ENCODE peak calls at places on chromosomes 6 and 20, in five cellular contexts. U is NT2/D1; B is brain microvascular endothelial cell; D is left lung; E is CD8-positive, alpha-beta memory T cell. L is an unnamed sample. For H3K27me3, the result is how much of the 10 kb centered on the place peaks cover.

GRCh38 chr6:142374965-142375733 is 73.3 kb downstream of the ADGRG6 start:
- DNase-seq in E (no peak), D (no peak), U (no peak), B (peak), L (no peak)

GRCh38 chr20:19256085-19256484 is 43.6 kb downstream of the SLC24A3 start:
- DNase-seq in D (no peak), B (no peak), U (no peak), E (no peak), L (no peak)

GRCh38 chr6:40251609-40252008 is 317.3 kb upstream of the MOCS1 start:
- DNase-seq in U (no peak), D (no peak), B (no peak), E (no peak), L (no peak)

GRCh38 chr20:14264869-14265268 is 72.5 kb downstream of the FLRT3 start:
- DNase-seq in D (no peak), U (no peak), B (peak), E (no peak), L (no peak)

GRCh38 chr20:63579017-63579705 is 5.1 kb upstream of the HELZ2 start:
- DNase-seq in E (no peak), U (no peak), B (no peak), D (no peak), L (no peak)

GRCh38 chr20:48189177-48189576 is 403.9 kb upstream of the SULF2 start:
- DNase-seq in B (peak), U (no peak), D (no peak), E (no peak), L (no peak)

GRCh38 chr20:57658447-57659130 is 38.4 kb upstream of the ZBP1 start:
- DNase-seq in B (no peak), E (no peak), U (no peak), D (no peak), L (peak)

GRCh38 chr6:45472383-45472782 is 94.6 kb upstream of the SUPT3H start:
- DNase-seq in D (no peak), U (no peak), E (no peak), B (peak), L (no peak)

GRCh38 chr6:169724554-169725269 is 412 bp upstream of the PHF10 start:
- DNase-seq in B (no peak), U (no peak), E (peak), D (peak), L (peak)

GRCh38 chr6:24382220-24382540 is 20.6 kb upstream of the MRS2 start:
- DNase-seq in D (no peak), U (no peak), E (no peak), B (no peak), L (no peak)
- H3K4me3 ChIP-seq in D (no peak), U (no peak), E (no peak), B (no peak), L (no peak)

GRCh38 chr6:136551103-136551502 is 881 bp upstream of the MAP7 start:
- DNase-seq in B (no peak), U (no peak), E (no peak), D (no peak), L (no peak)
- H3K27me3 ChIP-seq in B (under half), U (half or more), E (under half), D (under half), L (under half)

GRCh38 chr6:166166314-166167257 is 1.1 kb downstream of the TBXT start:
- DNase-seq in E (no peak), D (no peak), B (no peak), U (no peak), L (no peak)

GRCh38 chr6:166167801-166168615 is at the start of gene TBXT:
- DNase-seq in U (no peak), D (no peak), B (no peak), E (no peak), L (no peak)

GRCh38 chr6:166167258-166167731 is 356 bp downstream of the TBXT start:
- DNase-seq in U (no peak), B (no peak), D (no peak), E (no peak), L (no peak)

GRCh38 chr6:166169549-166170421 is 2.1 kb upstream of the TBXT start:
- DNase-seq in B (no peak), U (no peak), D (no peak), E (no peak), L (no peak)

DNA sequence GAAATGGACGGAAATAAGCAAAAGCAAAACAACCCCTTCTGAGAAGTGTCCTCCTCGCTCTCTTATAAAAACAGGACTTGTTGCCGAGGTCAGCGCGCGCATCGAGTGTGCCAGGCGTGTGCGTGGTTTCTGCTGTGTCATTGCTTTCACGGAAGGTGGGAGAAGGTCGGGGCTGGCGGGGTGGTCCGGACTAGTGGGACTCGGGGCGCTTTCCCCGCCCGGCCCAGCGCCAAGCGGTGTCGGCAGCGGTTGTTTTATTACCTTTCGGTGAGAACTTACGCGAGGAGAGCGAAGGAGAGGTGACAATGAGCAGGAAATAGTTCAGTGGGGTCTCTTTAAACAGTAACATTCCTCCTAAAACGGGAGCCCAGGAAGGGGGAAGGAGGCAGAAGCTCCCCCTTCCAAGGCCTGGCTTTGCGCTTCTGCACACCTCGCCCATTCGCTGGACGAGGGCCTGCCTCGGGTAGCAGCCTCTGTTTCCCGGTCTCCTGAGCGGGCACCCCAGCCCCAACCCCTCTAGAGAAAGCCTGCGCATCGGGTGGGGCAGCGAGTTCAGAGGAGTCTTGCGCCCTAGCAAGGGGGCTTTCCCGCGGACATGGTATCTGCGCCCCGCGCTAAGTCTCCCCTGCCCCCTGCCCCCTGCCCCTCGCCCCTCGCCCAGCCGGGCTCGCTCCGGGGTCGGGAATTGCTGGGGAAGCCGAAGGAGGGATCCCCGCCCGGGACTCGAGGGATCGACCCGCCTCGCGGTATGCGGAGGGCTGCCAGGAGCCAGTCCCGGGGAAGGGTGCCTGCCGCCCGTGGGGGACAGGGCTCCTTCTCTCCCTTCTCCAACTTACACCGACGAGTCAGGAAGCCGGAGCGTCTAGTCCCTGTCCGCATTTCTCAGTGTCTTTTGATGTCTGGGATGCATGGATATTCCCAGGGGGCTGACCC is 1.2 kb upstream of the TBXT start:
- DNase-seq in B (no peak), U (no peak), D (no peak), E (no peak), L (no peak)
- H3K4me3 ChIP-seq in B (no peak), U (peak), D (no peak), E (no peak), L (no peak)

GRCh38 chr20:31966991-31967655 is 828 bp upstream of the XKR7 start:
- DNase-seq in B (no peak), E (no peak), U (no peak), D (no peak), L (no peak)
- H3K27me3 ChIP-seq in B (under half), E (under half), U (half or more), D (under half), L (half or more)

DNA sequence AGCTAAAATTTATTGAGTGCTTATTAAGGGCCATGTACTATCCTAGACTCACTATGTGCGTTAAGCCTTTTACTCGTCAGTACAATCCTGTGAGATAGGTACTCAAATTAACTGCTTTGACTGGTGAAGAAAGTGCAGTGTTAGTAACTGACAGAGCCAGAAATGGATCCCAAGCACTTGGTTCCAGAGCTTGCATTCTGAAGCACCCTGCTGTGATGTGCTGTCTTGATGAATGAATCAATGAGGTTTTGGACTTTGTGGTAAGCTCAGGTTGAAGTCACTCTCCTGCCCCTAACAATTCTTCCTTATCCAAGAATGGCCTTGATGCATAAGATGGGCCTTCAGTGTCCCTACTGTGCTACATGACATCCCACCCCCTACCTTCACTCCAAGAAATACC is 3.7 kb downstream of the STX11 start:
- DNase-seq in E (no peak), D (no peak), B (no peak), U (no peak), L (no peak)
- H3K4me3 ChIP-seq in E (no peak), D (no peak), B (no peak), U (no peak), L (no peak)

GRCh38 chr6:128519132-128519930 is 1.1 kb downstream of the PTPRK start:
- DNase-seq in B (no peak), U (no peak), E (peak), D (peak), L (peak)
- H3K27me3 ChIP-seq in B (under half), U (under half), E (under half), D (under half), L (under half)

DNA sequence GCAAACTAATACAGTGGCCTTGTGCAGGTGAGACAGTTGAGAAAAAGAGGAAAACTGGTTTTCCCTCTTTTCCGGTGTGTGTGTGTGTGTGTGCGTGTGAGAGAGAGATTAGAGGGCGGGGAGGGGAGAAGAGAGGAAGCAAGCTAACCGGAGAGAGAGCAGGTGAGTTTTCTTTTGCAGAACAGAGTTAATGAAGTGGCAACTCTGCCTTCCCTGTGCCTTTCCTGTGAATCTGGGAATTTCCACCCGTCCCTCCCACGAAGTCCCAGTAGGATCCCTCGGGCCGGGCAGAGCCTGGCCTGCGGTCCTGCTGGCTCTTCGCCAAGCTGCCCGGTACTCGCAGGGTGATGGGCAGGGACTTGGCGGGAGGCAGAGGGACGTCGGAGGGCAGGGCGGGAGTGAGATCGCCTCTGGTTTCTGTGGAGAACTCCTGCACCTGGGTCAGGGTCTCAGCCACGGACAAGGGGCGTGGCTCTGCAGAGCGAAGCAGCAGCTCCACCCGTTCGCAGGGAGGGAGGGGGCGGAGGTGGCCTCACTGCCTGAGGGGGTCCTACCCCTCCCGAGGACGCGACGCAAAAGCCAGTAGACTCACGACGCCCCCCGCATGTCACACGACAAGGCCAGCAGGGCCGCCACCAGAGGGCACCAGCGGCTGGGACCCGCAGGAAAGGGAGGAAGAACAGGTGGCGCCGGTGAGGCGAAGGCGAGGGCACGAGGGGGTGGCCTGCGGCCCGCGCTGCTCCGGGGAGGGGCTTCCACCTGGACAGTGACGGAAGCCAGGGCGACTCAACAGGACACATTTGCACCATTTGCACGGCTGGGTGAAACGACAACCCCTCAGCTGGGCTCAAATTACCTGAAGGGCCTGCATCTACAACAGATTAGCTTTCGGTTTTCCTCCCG is 51.2 kb upstream of the RNF182 start:
- DNase-seq in U (no peak), D (peak), B (no peak), E (peak), L (peak)
- H3K4me3 ChIP-seq in U (no peak), D (peak), B (peak), E (peak), L (peak)

DNA sequence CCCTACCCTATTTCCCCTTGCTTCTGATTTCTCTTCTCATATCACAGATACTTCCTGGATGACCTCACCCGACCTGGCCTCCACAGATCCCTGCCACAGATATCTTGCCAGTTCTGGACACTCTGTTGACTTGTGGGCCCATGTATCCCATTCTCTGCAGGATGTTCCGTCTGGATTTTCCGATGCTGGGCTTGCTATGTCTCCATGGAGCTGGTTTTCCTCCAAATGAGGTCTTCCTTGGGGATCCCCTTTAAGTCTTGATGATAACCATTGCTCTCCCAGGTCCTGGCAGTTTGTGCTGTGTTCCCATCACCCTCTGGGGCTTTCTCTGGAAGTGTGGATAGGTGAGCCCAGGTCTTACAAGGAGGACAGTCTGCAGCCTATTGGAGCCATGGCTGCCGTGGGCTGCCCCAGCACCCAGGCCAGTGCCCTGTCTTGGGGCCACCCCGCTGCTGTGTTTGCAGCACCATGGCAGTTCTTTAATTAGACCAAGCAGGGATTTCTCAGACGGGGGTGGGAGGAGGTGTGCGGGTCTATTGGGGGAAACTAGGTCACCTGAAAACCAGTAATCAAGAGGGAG is 23.9 kb downstream of the PPP1R16B start:
- DNase-seq in B (no peak), E (no peak), D (no peak), U (no peak), L (no peak)
- H3K27me3 ChIP-seq in B (under half), E (under half), D (under half), U (under half), L (under half)

L was measured in HAP-1.